ENCODE peak calls at places on chromosomes 5 and 9, in nine cellular contexts. One of them, this sample, is unnamed.

GRCh38 chr5:77607324-77607723 is 31.2 kb downstream of the OTP start:
- DNase-seq in globus pallidus: no peak
- DNase-seq in naive thymus-derived CD8-positive, alpha-beta T cell: no peak
- DNase-seq in stomach: no peak
- DNase-seq in skeletal muscle cell: no peak
- DNase-seq in stimulated activated CD4-positive, alpha-beta T cell treated with anti-CD3 and anti-CD28 coated beads, Interleukin-12 subunit alpha, Interleukin-12 subunit beta, amount 100 ng/mL, for 4 hours: no peak
- DNase-seq in NT2/D1: no peak
- DNase-seq in HAP-1: no peak
- DNase-seq in stimulated activated CD8-positive, alpha-beta memory T cell treated with anti-CD3 and anti-CD28 coated beads, Interleukin-12 subunit alpha, Interleukin-12 subunit beta, amount 100 ng/mL, for 1 hour: no peak
- DNase-seq in this sample: no peak

GRCh38 chr5:141654298-141654697 is 3.1 kb upstream of the FCHSD1 start:
- DNase-seq in globus pallidus: no peak
- DNase-seq in naive thymus-derived CD8-positive, alpha-beta T cell: no peak
- DNase-seq in stomach: no peak
- DNase-seq in skeletal muscle cell: peak
- DNase-seq in stimulated activated CD4-positive, alpha-beta T cell treated with anti-CD3 and anti-CD28 coated beads, Interleukin-12 subunit alpha, Interleukin-12 subunit beta, amount 100 ng/mL, for 4 hours: no peak
- DNase-seq in NT2/D1: no peak
- DNase-seq in HAP-1: no peak
- DNase-seq in stimulated activated CD8-positive, alpha-beta memory T cell treated with anti-CD3 and anti-CD28 coated beads, Interleukin-12 subunit alpha, Interleukin-12 subunit beta, amount 100 ng/mL, for 1 hour: no peak
- DNase-seq in this sample: no peak

GRCh38 chr5:181042036-181042435 is 2.0 kb downstream of the BTNL9 start:
- DNase-seq in globus pallidus: no peak
- DNase-seq in naive thymus-derived CD8-positive, alpha-beta T cell: no peak
- DNase-seq in stomach: no peak
- DNase-seq in skeletal muscle cell: no peak
- DNase-seq in stimulated activated CD4-positive, alpha-beta T cell treated with anti-CD3 and anti-CD28 coated beads, Interleukin-12 subunit alpha, Interleukin-12 subunit beta, amount 100 ng/mL, for 4 hours: no peak
- DNase-seq in NT2/D1: no peak
- DNase-seq in HAP-1: no peak
- DNase-seq in stimulated activated CD8-positive, alpha-beta memory T cell treated with anti-CD3 and anti-CD28 coated beads, Interleukin-12 subunit alpha, Interleukin-12 subunit beta, amount 100 ng/mL, for 1 hour: no peak
- DNase-seq in this sample: no peak

GRCh38 chr9:129964901-129965734 is 77.9 kb downstream of the FNBP1 start:
- DNase-seq in globus pallidus: peak
- DNase-seq in naive thymus-derived CD8-positive, alpha-beta T cell: no peak
- DNase-seq in stomach: no peak
- DNase-seq in skeletal muscle cell: no peak
- DNase-seq in stimulated activated CD4-positive, alpha-beta T cell treated with anti-CD3 and anti-CD28 coated beads, Interleukin-12 subunit alpha, Interleukin-12 subunit beta, amount 100 ng/mL, for 4 hours: no peak
- DNase-seq in NT2/D1: peak
- DNase-seq in HAP-1: no peak
- DNase-seq in stimulated activated CD8-positive, alpha-beta memory T cell treated with anti-CD3 and anti-CD28 coated beads, Interleukin-12 subunit alpha, Interleukin-12 subunit beta, amount 100 ng/mL, for 1 hour: no peak
- DNase-seq in this sample: no peak

GRCh38 chr9:83204047-83204446 is 141.1 kb upstream of the RASEF start:
- DNase-seq in globus pallidus: no peak
- DNase-seq in naive thymus-derived CD8-positive, alpha-beta T cell: no peak
- DNase-seq in stomach: no peak
- DNase-seq in skeletal muscle cell: no peak
- DNase-seq in stimulated activated CD4-positive, alpha-beta T cell treated with anti-CD3 and anti-CD28 coated beads, Interleukin-12 subunit alpha, Interleukin-12 subunit beta, amount 100 ng/mL, for 4 hours: no peak
- DNase-seq in NT2/D1: no peak
- DNase-seq in HAP-1: no peak
- DNase-seq in stimulated activated CD8-positive, alpha-beta memory T cell treated with anti-CD3 and anti-CD28 coated beads, Interleukin-12 subunit alpha, Interleukin-12 subunit beta, amount 100 ng/mL, for 1 hour: no peak
- DNase-seq in this sample: no peak

GRCh38 chr9:109887079-109887478 is 107.1 kb downstream of the PALM2AKAP2 start:
- DNase-seq in globus pallidus: peak
- DNase-seq in naive thymus-derived CD8-positive, alpha-beta T cell: no peak
- DNase-seq in stomach: no peak
- DNase-seq in skeletal muscle cell: peak
- DNase-seq in stimulated activated CD4-positive, alpha-beta T cell treated with anti-CD3 and anti-CD28 coated beads, Interleukin-12 subunit alpha, Interleukin-12 subunit beta, amount 100 ng/mL, for 4 hours: no peak
- DNase-seq in NT2/D1: no peak
- DNase-seq in HAP-1: no peak
- DNase-seq in stimulated activated CD8-positive, alpha-beta memory T cell treated with anti-CD3 and anti-CD28 coated beads, Interleukin-12 subunit alpha, Interleukin-12 subunit beta, amount 100 ng/mL, for 1 hour: no peak
- DNase-seq in this sample: no peak

GRCh38 chr5:74693176-74693575 is 8.1 kb downstream of the HEXB start:
- DNase-seq in globus pallidus: no peak
- DNase-seq in naive thymus-derived CD8-positive, alpha-beta T cell: no peak
- DNase-seq in stomach: no peak
- DNase-seq in skeletal muscle cell: no peak
- DNase-seq in stimulated activated CD4-positive, alpha-beta T cell treated with anti-CD3 and anti-CD28 coated beads, Interleukin-12 subunit alpha, Interleukin-12 subunit beta, amount 100 ng/mL, for 4 hours: no peak
- DNase-seq in NT2/D1: no peak
- DNase-seq in HAP-1: no peak
- DNase-seq in stimulated activated CD8-positive, alpha-beta memory T cell treated with anti-CD3 and anti-CD28 coated beads, Interleukin-12 subunit alpha, Interleukin-12 subunit beta, amount 100 ng/mL, for 1 hour: no peak
- DNase-seq in this sample: no peak

GRCh38 chr5:62306494-62307363 is 723 bp downstream of the KIF2A start:
- DNase-seq in globus pallidus: no peak
- DNase-seq in naive thymus-derived CD8-positive, alpha-beta T cell: peak
- DNase-seq in stomach: peak
- DNase-seq in skeletal muscle cell: no peak
- DNase-seq in stimulated activated CD4-positive, alpha-beta T cell treated with anti-CD3 and anti-CD28 coated beads, Interleukin-12 subunit alpha, Interleukin-12 subunit beta, amount 100 ng/mL, for 4 hours: peak
- DNase-seq in NT2/D1: no peak
- DNase-seq in HAP-1: peak
- DNase-seq in stimulated activated CD8-positive, alpha-beta memory T cell treated with anti-CD3 and anti-CD28 coated beads, Interleukin-12 subunit alpha, Interleukin-12 subunit beta, amount 100 ng/mL, for 1 hour: peak
- DNase-seq in this sample: peak

GRCh38 chr5:2756211-2756746 is 4.8 kb upstream of the IRX2 start:
- DNase-seq in globus pallidus: no peak
- DNase-seq in naive thymus-derived CD8-positive, alpha-beta T cell: no peak
- DNase-seq in stomach: peak
- DNase-seq in skeletal muscle cell: no peak
- DNase-seq in stimulated activated CD4-positive, alpha-beta T cell treated with anti-CD3 and anti-CD28 coated beads, Interleukin-12 subunit alpha, Interleukin-12 subunit beta, amount 100 ng/mL, for 4 hours: no peak
- DNase-seq in NT2/D1: no peak
- DNase-seq in HAP-1: no peak
- DNase-seq in stimulated activated CD8-positive, alpha-beta memory T cell treated with anti-CD3 and anti-CD28 coated beads, Interleukin-12 subunit alpha, Interleukin-12 subunit beta, amount 100 ng/mL, for 1 hour: no peak
- DNase-seq in this sample: peak

GRCh38 chr5:128537306-128537998 is 593 bp downstream of the FBN2 start:
- DNase-seq in globus pallidus: no peak
- DNase-seq in naive thymus-derived CD8-positive, alpha-beta T cell: no peak
- DNase-seq in stomach: no peak
- DNase-seq in skeletal muscle cell: peak
- DNase-seq in stimulated activated CD4-positive, alpha-beta T cell treated with anti-CD3 and anti-CD28 coated beads, Interleukin-12 subunit alpha, Interleukin-12 subunit beta, amount 100 ng/mL, for 4 hours: no peak
- DNase-seq in NT2/D1: no peak
- DNase-seq in HAP-1: peak
- DNase-seq in stimulated activated CD8-positive, alpha-beta memory T cell treated with anti-CD3 and anti-CD28 coated beads, Interleukin-12 subunit alpha, Interleukin-12 subunit beta, amount 100 ng/mL, for 1 hour: no peak
- DNase-seq in this sample: peak

GRCh38 chr9:36894695-36895310 is 139.3 kb downstream of the PAX5 start:
- DNase-seq in globus pallidus: no peak
- DNase-seq in naive thymus-derived CD8-positive, alpha-beta T cell: no peak
- DNase-seq in stomach: no peak
- DNase-seq in skeletal muscle cell: no peak
- DNase-seq in stimulated activated CD4-positive, alpha-beta T cell treated with anti-CD3 and anti-CD28 coated beads, Interleukin-12 subunit alpha, Interleukin-12 subunit beta, amount 100 ng/mL, for 4 hours: no peak
- DNase-seq in NT2/D1: no peak
- DNase-seq in HAP-1: peak
- DNase-seq in stimulated activated CD8-positive, alpha-beta memory T cell treated with anti-CD3 and anti-CD28 coated beads, Interleukin-12 subunit alpha, Interleukin-12 subunit beta, amount 100 ng/mL, for 1 hour: no peak
- DNase-seq in this sample: no peak

GRCh38 chr5:95471922-95472321 is 80.8 kb downstream of the FAM81B start:
- DNase-seq in globus pallidus: no peak
- DNase-seq in naive thymus-derived CD8-positive, alpha-beta T cell: no peak
- DNase-seq in stomach: no peak
- DNase-seq in skeletal muscle cell: peak
- DNase-seq in stimulated activated CD4-positive, alpha-beta T cell treated with anti-CD3 and anti-CD28 coated beads, Interleukin-12 subunit alpha, Interleukin-12 subunit beta, amount 100 ng/mL, for 4 hours: no peak
- DNase-seq in NT2/D1: no peak
- DNase-seq in HAP-1: no peak
- DNase-seq in stimulated activated CD8-positive, alpha-beta memory T cell treated with anti-CD3 and anti-CD28 coated beads, Interleukin-12 subunit alpha, Interleukin-12 subunit beta, amount 100 ng/mL, for 1 hour: no peak
- DNase-seq in this sample: no peak

GRCh38 chr9:127555830-127556820 is 56.0 kb upstream of the STXBP1 start:
- DNase-seq in globus pallidus: no peak
- DNase-seq in naive thymus-derived CD8-positive, alpha-beta T cell: no peak
- DNase-seq in stomach: peak
- DNase-seq in skeletal muscle cell: peak
- DNase-seq in stimulated activated CD4-positive, alpha-beta T cell treated with anti-CD3 and anti-CD28 coated beads, Interleukin-12 subunit alpha, Interleukin-12 subunit beta, amount 100 ng/mL, for 4 hours: peak
- DNase-seq in NT2/D1: no peak
- DNase-seq in HAP-1: peak
- DNase-seq in stimulated activated CD8-positive, alpha-beta memory T cell treated with anti-CD3 and anti-CD28 coated beads, Interleukin-12 subunit alpha, Interleukin-12 subunit beta, amount 100 ng/mL, for 1 hour: peak
- DNase-seq in this sample: no peak

GRCh38 chr9:22307013-22307711 is 139.5 kb upstream of the DMRTA1 start:
- DNase-seq in globus pallidus: peak
- DNase-seq in naive thymus-derived CD8-positive, alpha-beta T cell: no peak
- DNase-seq in stomach: peak
- DNase-seq in skeletal muscle cell: peak
- DNase-seq in stimulated activated CD4-positive, alpha-beta T cell treated with anti-CD3 and anti-CD28 coated beads, Interleukin-12 subunit alpha, Interleukin-12 subunit beta, amount 100 ng/mL, for 4 hours: no peak
- DNase-seq in NT2/D1: peak
- DNase-seq in HAP-1: peak
- DNase-seq in stimulated activated CD8-positive, alpha-beta memory T cell treated with anti-CD3 and anti-CD28 coated beads, Interleukin-12 subunit alpha, Interleukin-12 subunit beta, amount 100 ng/mL, for 1 hour: no peak
- DNase-seq in this sample: peak

GRCh38 chr9:105290401-105290800 is 46.0 kb downstream of the SLC44A1 start:
- DNase-seq in globus pallidus: peak
- DNase-seq in naive thymus-derived CD8-positive, alpha-beta T cell: no peak
- DNase-seq in stomach: no peak
- DNase-seq in skeletal muscle cell: peak
- DNase-seq in stimulated activated CD4-positive, alpha-beta T cell treated with anti-CD3 and anti-CD28 coated beads, Interleukin-12 subunit alpha, Interleukin-12 subunit beta, amount 100 ng/mL, for 4 hours: no peak
- DNase-seq in NT2/D1: no peak
- DNase-seq in HAP-1: no peak
- DNase-seq in stimulated activated CD8-positive, alpha-beta memory T cell treated with anti-CD3 and anti-CD28 coated beads, Interleukin-12 subunit alpha, Interleukin-12 subunit beta, amount 100 ng/mL, for 1 hour: no peak
- DNase-seq in this sample: no peak